ENCODE peak calls at places on chromosome 21, in seven cellular contexts. A is HepG2, D is NT2/D1, V is HCT116, X is SK-N-SH, H is K562, N is H1. M is an unnamed sample.

GRCh38 chr21:19844334-19844733 is 1153.9 kb upstream of the NCAM2 start:
- DNase-seq in N (no peak), A (no peak), X (no peak), D (no peak), H (no peak), V (no peak), M (no peak)

GRCh38 chr21:32312976-32313375 is 14.3 kb downstream of the MRAP start:
- DNase-seq in A (no peak), D (no peak), X (no peak), V (no peak), N (peak), H (no peak), M (no peak)

GRCh38 chr21:33109574-33110339 is 39.8 kb downstream of the OLIG1 start:
- DNase-seq in N (peak), D (no peak), X (no peak), H (no peak), A (no peak), V (no peak), M (no peak)

GRCh38 chr21:43305811-43306311 is 121.1 kb downstream of the SIK1 start:
- DNase-seq in X (no peak), N (no peak), D (no peak), H (no peak), A (no peak), V (no peak), M (no peak)

GRCh38 chr21:39503138-39503762 is 51.5 kb downstream of the SH3BGR start:
- DNase-seq in H (no peak), D (no peak), A (no peak), X (no peak), N (no peak), V (no peak), M (no peak)

GRCh38 chr21:17823846-17824245 is 4.7 kb upstream of the C21orf91 start:
- DNase-seq in D (no peak), X (no peak), A (no peak), V (no peak), N (no peak), H (no peak), M (no peak)

GRCh38 chr21:37227071-37228002 is 39.8 kb downstream of the VPS26C start:
- DNase-seq in D (no peak), V (no peak), X (no peak), A (no peak), H (no peak), N (peak), M (no peak)

GRCh38 chr21:36661511-36662309 is 37.2 kb upstream of the SIM2 start:
- DNase-seq in X (peak), D (peak), H (peak), V (peak), A (peak), N (no peak), M (no peak)

GRCh38 chr21:44551290-44552015 is at the start of gene KRTAP10-2:
- DNase-seq in D (no peak), H (no peak), N (peak), X (no peak), V (no peak), A (no peak), M (no peak)

GRCh38 chr21:43903451-43904091 is 38.5 kb downstream of the AGPAT3 start:
- DNase-seq in V (no peak), H (no peak), N (no peak), X (peak), D (no peak), A (no peak), M (no peak)

GRCh38 chr21:46099476-46099875 is 1.6 kb downstream of the COL6A2 start:
- DNase-seq in X (peak), V (no peak), D (no peak), N (peak), H (peak), A (peak), M (no peak)

GRCh38 chr21:46098303-46099141 is 610 bp downstream of the COL6A2 start:
- DNase-seq in H (peak), A (no peak), D (no peak), N (peak), X (peak), V (no peak), M (no peak)

GRCh38 chr21:46096997-46097825 is 701 bp upstream of the COL6A2 start:
- DNase-seq in X (no peak), A (no peak), N (peak), D (no peak), H (peak), V (no peak), M (no peak)

GRCh38 chr21:46096596-46096981 is 1.3 kb upstream of the COL6A2 start:
- DNase-seq in D (no peak), N (peak), V (no peak), A (no peak), H (no peak), X (no peak), M (no peak)

DNA sequence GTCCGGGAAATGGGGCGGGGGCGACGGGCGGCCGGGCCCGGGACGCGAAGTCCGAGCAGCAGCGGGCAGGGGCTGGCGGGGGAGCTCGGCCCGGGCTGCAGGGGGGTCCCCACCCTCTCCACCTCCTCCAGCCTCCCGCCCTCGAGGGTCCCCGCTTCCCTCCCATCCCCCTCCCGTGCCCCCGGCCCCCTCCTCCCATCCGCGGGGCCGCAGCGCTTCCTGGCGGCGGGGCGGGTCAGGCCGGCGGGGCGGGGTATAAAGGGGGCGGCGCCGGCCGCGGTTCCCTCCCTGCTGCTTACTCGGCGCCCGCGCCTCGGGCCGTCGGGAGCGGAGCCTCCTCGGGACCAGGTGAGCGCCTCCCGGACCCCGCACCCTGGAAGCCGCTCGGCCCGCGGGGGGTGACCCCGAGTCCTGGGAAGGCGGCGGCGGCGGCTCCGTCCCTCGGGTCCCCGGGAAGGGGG is at the start of gene COL6A2:
- DNase-seq in H (peak), A (no peak), V (no peak), X (peak), D (peak), N (peak), M (no peak)
- TF ChIP-seq YY1 in H (no peak), A (no peak), V (no peak), X (no peak), D (no peak), N (no peak), M (no peak)

GRCh38 chr21:41786521-41786987 is 19.7 kb upstream of the RIPK4 start:
- DNase-seq in H (no peak), X (no peak), N (no peak), D (no peak), A (no peak), V (no peak), M (no peak)
- TF ChIP-seq YY1 in H (no peak), X (no peak), N (no peak), D (no peak), A (no peak), V (no peak), M (no peak)

DNA sequence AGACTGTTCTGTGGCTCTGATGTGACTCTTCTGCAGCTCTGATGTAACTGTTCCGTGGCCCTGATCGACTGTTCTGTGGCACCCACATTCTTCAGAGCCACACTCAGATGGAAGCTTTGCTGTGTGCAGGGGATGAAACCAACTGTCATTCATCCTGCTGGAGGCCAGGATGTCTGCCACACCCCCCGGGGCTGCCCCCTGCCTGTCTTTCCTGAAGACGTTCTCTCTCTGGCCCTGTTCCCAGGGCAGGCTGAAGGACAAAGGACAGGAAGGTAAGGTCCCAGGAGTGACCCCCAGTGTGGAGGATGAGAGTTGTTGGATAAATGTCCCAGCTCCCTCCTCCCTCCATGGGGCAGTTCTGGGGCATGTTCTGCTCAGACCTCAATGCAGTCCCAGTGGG is 29.4 kb upstream of the UMODL1 start:
- DNase-seq in A (no peak), X (no peak), D (no peak), N (no peak), H (no peak), V (no peak), M (no peak)
- TF ChIP-seq YY1 in A (no peak), X (no peak), D (no peak), N (no peak), H (no peak), V (no peak), M (no peak)

GRCh38 chr21:35342440-35342839 is 293.3 kb upstream of the RUNX1 start:
- DNase-seq in X (no peak), N (no peak), H (no peak), V (no peak), D (no peak), A (no peak), M (peak)

GRCh38 chr21:35338281-35338680 is 289.2 kb upstream of the RUNX1 start:
- DNase-seq in D (no peak), A (no peak), V (no peak), X (no peak), H (no peak), N (no peak), M (no peak)

GRCh38 chr21:35338881-35339632 is 290.0 kb upstream of the RUNX1 start:
- DNase-seq in A (no peak), V (no peak), D (no peak), X (no peak), N (no peak), H (no peak), M (no peak)

GRCh38 chr21:35337573-35337972 is 288.5 kb upstream of the RUNX1 start:
- DNase-seq in D (no peak), V (no peak), N (no peak), A (no peak), H (no peak), X (no peak), M (no peak)

GRCh38 chr21:35340273-35340672 is 291.2 kb upstream of the RUNX1 start:
- DNase-seq in D (no peak), V (peak), H (no peak), N (no peak), A (peak), X (no peak), M (no peak)
- TF ChIP-seq YY1 in D (no peak), V (no peak), H (no peak), N (no peak), A (no peak), X (no peak), M (no peak)

GRCh38 chr21:25700741-25701140 is 34.0 kb downstream of the ATP5PF start:
- DNase-seq in V (no peak), A (no peak), D (no peak), H (no peak), N (no peak), X (no peak), M (no peak)

DNA sequence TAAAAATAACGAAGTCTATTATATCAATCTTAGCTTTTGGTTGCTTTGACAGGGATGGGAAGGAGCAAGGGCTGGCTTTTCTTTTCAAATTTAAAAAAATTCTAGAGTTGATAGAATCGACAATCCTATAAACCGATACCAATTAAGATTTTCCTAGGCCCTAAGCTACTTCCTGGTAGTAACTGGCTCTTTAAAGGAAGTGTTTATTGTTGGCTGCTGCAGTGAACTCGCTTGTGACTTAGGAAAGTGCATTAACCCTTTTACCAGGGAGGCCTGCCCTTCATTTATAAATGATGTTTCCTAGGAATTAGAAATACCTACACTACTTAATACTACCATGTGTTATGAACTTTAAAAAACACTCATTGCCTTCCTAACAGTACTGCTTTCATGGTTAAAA is 33.2 kb downstream of the ATP5PF start:
- DNase-seq in H (no peak), N (no peak), A (no peak), D (no peak), X (no peak), V (no peak), M (no peak)
- TF ChIP-seq YY1 in H (no peak), N (no peak), A (no peak), D (no peak), X (no peak), V (no peak), M (no peak)

DNA sequence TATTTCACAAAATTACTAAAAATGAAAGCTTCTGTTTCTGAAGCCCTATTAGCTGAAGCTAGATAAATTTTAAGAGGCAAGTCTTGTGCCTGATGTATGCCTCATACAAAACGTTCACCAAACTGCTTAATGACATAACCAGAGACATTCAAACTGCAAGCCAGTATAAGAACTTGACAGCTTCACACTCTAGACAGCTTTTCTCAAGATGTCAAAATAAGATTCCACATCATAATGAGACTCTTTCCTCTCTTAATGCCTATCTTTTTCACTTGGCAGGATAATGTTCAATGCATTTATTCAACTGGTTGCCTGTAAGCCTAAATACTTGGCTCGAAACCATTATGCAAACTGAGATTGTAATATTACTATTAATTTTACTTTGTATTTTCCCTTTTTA is 424.0 kb downstream of the LTN1 start:
- DNase-seq in X (no peak), H (no peak), A (no peak), V (no peak), D (no peak), N (no peak), M (no peak)
- TF ChIP-seq YY1 in X (no peak), H (no peak), A (no peak), V (no peak), D (no peak), N (no peak), M (no peak)

DNA sequence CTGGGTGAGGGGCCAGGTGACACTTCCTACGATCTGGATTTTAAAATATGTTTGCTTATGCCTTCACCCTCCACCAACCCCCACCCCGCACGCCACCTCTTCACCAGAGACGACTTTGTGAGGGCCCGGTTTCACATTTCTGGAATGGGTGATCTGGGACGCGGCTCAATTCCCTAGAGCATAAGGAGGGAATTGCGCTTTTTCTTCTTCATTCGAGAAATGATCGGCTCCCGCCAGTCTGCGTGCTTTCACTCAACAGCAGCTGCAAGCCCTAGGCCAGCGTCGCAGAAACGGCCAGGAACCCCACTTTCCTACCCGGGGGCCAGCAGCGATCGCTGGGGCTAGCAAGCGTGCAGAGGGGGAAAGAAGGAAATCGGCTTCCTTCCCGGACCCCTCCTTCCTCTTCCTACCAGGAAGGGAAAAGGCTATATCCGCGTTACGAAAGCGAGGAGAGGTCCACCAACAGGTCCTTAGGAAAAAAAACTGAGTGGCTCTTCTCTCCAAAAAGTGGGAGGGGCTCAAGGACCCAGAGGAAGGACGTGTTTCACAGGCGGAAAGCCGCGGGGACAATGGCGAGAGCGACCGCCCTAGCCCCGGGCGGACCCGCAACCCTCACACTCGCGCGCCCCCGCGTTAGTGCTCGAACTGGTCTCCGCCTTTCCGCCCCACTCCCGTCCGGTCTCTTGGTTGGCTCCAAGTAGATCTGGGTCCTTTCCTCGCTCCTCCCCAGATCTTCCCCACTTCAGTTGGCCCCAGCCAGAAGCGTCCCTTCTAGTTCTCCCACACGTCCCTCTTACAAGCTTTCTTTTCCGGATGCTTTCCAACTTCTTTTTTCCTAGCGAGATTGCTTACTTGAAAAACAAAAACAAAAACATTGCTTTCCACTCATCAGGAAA is 1.1 kb upstream of the ADAMTS1 start:
- DNase-seq in N (peak), X (peak), H (no peak), V (no peak), A (no peak), D (peak), M (no peak)
- TF ChIP-seq YY1 in N (peak), X (no peak), H (no peak), V (no peak), A (no peak), D (no peak), M (no peak)

M was measured in GM12878.